ENCODE peak calls at places on chromosomes 1 and 21, in nine cellular contexts. C is CD8-positive, alpha-beta T cell; F is NCI-H446; V is fibroblast of mammary gland; H is thyroid gland; W is mammary epithelial cell; E is stimulated activated CD4-positive, alpha-beta T cell treated with anti-CD3 and anti-CD28 coated beads, Interleukin-2, amount 100 ng/mL, for 24 hours; B is pons; K is stimulated activated CD8-positive, alpha-beta memory T cell treated with anti-CD3 and anti-CD28 coated beads, Interleukin-2, amount 100 ng/mL, for 48 hours. D is an unnamed sample.

GRCh38 chr1:27519341-27520258 is 29.6 kb upstream of the WASF2 start:
- DNase-seq in B (no peak), W (no peak), H (peak), E (no peak), F (peak), V (no peak), C (no peak), K (no peak), D (peak)

GRCh38 chr1:229440821-229441537 is 7.1 kb upstream of the ACTA1 start:
- DNase-seq in C (no peak), W (peak), K (no peak), F (no peak), V (peak), E (no peak), B (no peak), H (no peak), D (no peak)

GRCh38 chr1:26597629-26598039 is 68.1 kb downstream of the RPS6KA1 start:
- DNase-seq in H (no peak), F (peak), B (peak), V (peak), E (no peak), W (peak), C (no peak), K (no peak), D (no peak)

GRCh38 chr1:41529621-41530395 is 45.3 kb upstream of the EDN2 start:
- DNase-seq in B (no peak), V (no peak), E (peak), C (no peak), F (no peak), K (no peak), W (no peak), H (no peak), D (peak)

GRCh38 chr1:93678491-93678890 is 3.1 kb downstream of the BCAR3 start:
- DNase-seq in B (no peak), F (no peak), V (no peak), H (no peak), E (no peak), K (no peak), C (no peak), W (no peak), D (no peak)

GRCh38 chr1:168422203-168422848 is 121.5 kb downstream of the XCL2 start:
- DNase-seq in B (no peak), H (no peak), V (peak), W (no peak), E (no peak), C (no peak), F (peak), K (no peak), D (no peak)

GRCh38 chr1:3366181-3367051 is 88.0 kb upstream of the ARHGEF16 start:
- DNase-seq in C (no peak), B (peak), K (no peak), F (no peak), E (no peak), V (peak), H (peak), W (no peak), D (no peak)

GRCh38 chr1:36807262-36807661 is 227.1 kb downstream of the GRIK3 start:
- DNase-seq in B (no peak), H (peak), W (no peak), K (no peak), V (no peak), F (peak), E (no peak), C (no peak), D (peak)

GRCh38 chr1:61358770-61359455 is 276.6 kb downstream of the NFIA start:
- DNase-seq in E (no peak), H (peak), F (no peak), K (no peak), B (no peak), C (no peak), V (peak), W (peak), D (no peak)

GRCh38 chr21:34819357-34819999 is 150.7 kb downstream of the CLIC6 start:
- DNase-seq in K (no peak), F (no peak), E (no peak), C (no peak), B (no peak), W (no peak), V (no peak), H (no peak), D (no peak)

GRCh38 chr1:161119379-161120061 is 1.6 kb downstream of the NIT1 start:
- DNase-seq in C (peak), B (peak), V (peak), K (peak), F (no peak), E (peak), W (peak), H (peak), D (no peak)

GRCh38 chr1:41072051-41072450 is 50.5 kb upstream of the SLFNL1 start:
- DNase-seq in F (no peak), H (no peak), W (no peak), V (peak), K (no peak), E (no peak), C (no peak), B (no peak), D (no peak)

GRCh38 chr1:17207966-17208418 is 3.1 kb downstream of the PADI1 start:
- DNase-seq in W (peak), V (peak), K (peak), C (peak), F (no peak), H (no peak), E (peak), B (peak), D (no peak)

GRCh38 chr21:25929859-25930520 is 195.2 kb downstream of the GABPA start:
- DNase-seq in C (no peak), V (peak), H (no peak), W (peak), E (no peak), K (no peak), F (no peak), B (peak), D (no peak)

GRCh38 chr1:172827841-172828240 is 168.9 kb downstream of the FASLG start:
- DNase-seq in C (no peak), V (no peak), W (no peak), F (no peak), K (no peak), E (no peak), H (no peak), B (no peak), D (no peak)

GRCh38 chr1:155002479-155003226 is at the start of gene ZBTB7B:
- DNase-seq in W (no peak), K (no peak), H (peak), E (no peak), F (no peak), B (peak), V (no peak), C (no peak), D (peak)

GRCh38 chr1:77036560-77036959 is 169.3 kb downstream of the ST6GALNAC5 start:
- DNase-seq in K (no peak), V (peak), C (no peak), H (no peak), F (no peak), W (peak), B (no peak), E (peak), D (no peak)

GRCh38 chr1:152459596-152460528 is 45.8 kb upstream of the CRNN start:
- DNase-seq in K (peak), B (peak), V (peak), E (peak), W (peak), H (peak), F (peak), C (peak), D (peak)

GRCh38 chr1:15304708-15305326 is 57.8 kb downstream of the FHAD1 start:
- DNase-seq in F (peak), C (peak), V (peak), K (peak), W (peak), E (peak), B (peak), H (peak), D (peak)

GRCh38 chr1:13781907-13782633 is 82.1 kb downstream of the PRDM2 start:
- DNase-seq in E (no peak), B (no peak), K (no peak), C (no peak), H (no peak), W (no peak), V (peak), F (no peak), D (no peak)

GRCh38 chr1:43395523-43395922 is 5.8 kb downstream of the SZT2 start:
- DNase-seq in F (no peak), W (no peak), K (no peak), B (no peak), V (no peak), H (no peak), C (no peak), E (no peak), D (no peak)

GRCh38 chr21:32403201-32403701 is 9.3 kb upstream of the EVA1C start:
- DNase-seq in B (peak), H (peak), C (peak), W (peak), V (peak), K (peak), E (peak), F (peak), D (no peak)

GRCh38 chr1:17561561-17561985 is 22.1 kb downstream of the ARHGEF10L start:
- DNase-seq in C (no peak), K (no peak), F (no peak), V (peak), W (no peak), H (peak), B (peak), E (no peak), D (no peak)